ENCODE peak calls at places on chromosomes 7 and 10, in five cellular contexts. G is H9, Q is left ventricle myocardium inferior, V is colonic mucosa, Z is Panc1. K is an unnamed sample.

GRCh38 chr10:49759787-49760551 is 2.2 kb downstream of the OGDHL start:
- DNase-seq in G (peak; percentile 28), Q (no peak), V (no peak), Z (no peak), K (no peak)

GRCh38 chr10:46234431-46235060 is 52.3 kb upstream of the ANTXRL start:
- DNase-seq in G (peak; percentile 21), Q (no peak), V (no peak), Z (no peak), K (no peak)

GRCh38 chr7:34845666-34846361 is 187.8 kb downstream of the NPSR1 start:
- DNase-seq in G (no peak), Q (no peak), V (no peak), Z (no peak), K (no peak)

GRCh38 chr7:127580612-127581011 is 4.8 kb downstream of the GCC1 start:
- DNase-seq in G (no peak), Q (no peak), V (no peak), Z (no peak), K (no peak)

GRCh38 chr10:80506189-80506575 is 31.5 kb upstream of the SH2D4B start:
- DNase-seq in G (no peak), Q (no peak), V (no peak), Z (no peak), K (peak; percentile 86)

GRCh38 chr7:155431711-155432110 is 26.2 kb upstream of the EN2 start:
- DNase-seq in G (no peak), Q (no peak), V (no peak), Z (no peak), K (no peak)

GRCh38 chr7:127667017-127667670 is 15.2 kb downstream of the SND1 start:
- DNase-seq in G (no peak), Q (no peak), V (no peak), Z (peak; percentile 82), K (peak; percentile 31)

GRCh38 chr7:54831644-54832095 is 72.7 kb upstream of the SEC61G start:
- DNase-seq in G (no peak), Q (no peak), V (no peak), Z (no peak), K (peak; percentile 95)

GRCh38 chr10:94129393-94130130 is 135.8 kb downstream of the PLCE1 start:
- DNase-seq in G (no peak), Q (no peak), V (no peak), Z (no peak), K (no peak)

GRCh38 chr7:958221-959200 is 4.0 kb upstream of the ADAP1 start:
- DNase-seq in G (no peak), Q (peak; percentile 6), V (no peak), Z (no peak), K (no peak)

GRCh38 chr10:3451516-3452185 is 279.1 kb upstream of the PITRM1 start:
- DNase-seq in G (no peak), Q (no peak), V (no peak), Z (no peak), K (no peak)

DNA sequence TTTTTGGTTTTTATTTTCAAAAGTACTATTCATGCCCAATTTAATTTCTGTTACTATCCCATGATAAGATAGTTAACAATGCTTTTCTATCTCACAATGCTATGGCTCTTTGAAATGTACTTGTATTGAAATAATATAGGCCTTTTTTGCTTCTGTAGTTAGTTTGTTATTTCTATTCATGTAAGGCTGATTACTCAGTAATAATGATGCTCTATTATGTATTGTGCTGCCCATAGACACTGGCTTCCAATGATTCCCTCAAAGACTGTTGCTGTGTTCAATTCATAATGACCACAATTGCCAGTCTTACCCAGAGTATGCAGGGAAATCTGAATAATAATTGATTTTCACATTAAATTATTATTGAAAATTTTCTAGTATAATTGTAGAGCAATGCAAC is 155.5 kb upstream of the POT1 start:
- DNase-seq in G (no peak), Q (no peak), V (no peak), Z (no peak), K (no peak)
- H3K27ac ChIP-seq in G (no peak overlapping the region), Q (no peak overlapping the region), V (no peak overlapping the region), Z (no peak overlapping the region), K (no peak overlapping the region)

GRCh38 chr10:70996549-70996948 is 108.2 kb upstream of the PCBD1 start:
- DNase-seq in G (no peak), Q (no peak), V (no peak), Z (no peak), K (no peak)
- H3K27ac ChIP-seq in G (no peak overlapping the region), Q (no peak overlapping the region), V (no peak overlapping the region), Z (no peak overlapping the region), K (no peak overlapping the region)

GRCh38 chr7:78081344-78081743 is 282.8 kb downstream of the PHTF2 start:
- DNase-seq in G (no peak), Q (no peak), V (no peak), Z (no peak), K (no peak)
- H3K27ac ChIP-seq in G (no peak overlapping the region), Q (no peak overlapping the region), V (no peak overlapping the region), Z (no peak overlapping the region), K (no peak overlapping the region)

GRCh38 chr7:22666732-22667131 is 60.3 kb upstream of the IL6 start:
- DNase-seq in G (no peak), Q (no peak), V (no peak), Z (no peak), K (no peak)

GRCh38 chr7:22665816-22666375 is 61.1 kb upstream of the IL6 start:
- DNase-seq in G (no peak), Q (no peak), V (no peak), Z (no peak), K (no peak)

GRCh38 chr7:22667562-22668239 is 59.3 kb upstream of the IL6 start:
- DNase-seq in G (peak; percentile 77), Q (no peak), V (no peak), Z (peak; percentile 98), K (peak; percentile 76)

GRCh38 chr7:22668971-22669401 is 58.0 kb upstream of the IL6 start:
- DNase-seq in G (peak; percentile 46), Q (no peak), V (no peak), Z (no peak), K (no peak)

DNA sequence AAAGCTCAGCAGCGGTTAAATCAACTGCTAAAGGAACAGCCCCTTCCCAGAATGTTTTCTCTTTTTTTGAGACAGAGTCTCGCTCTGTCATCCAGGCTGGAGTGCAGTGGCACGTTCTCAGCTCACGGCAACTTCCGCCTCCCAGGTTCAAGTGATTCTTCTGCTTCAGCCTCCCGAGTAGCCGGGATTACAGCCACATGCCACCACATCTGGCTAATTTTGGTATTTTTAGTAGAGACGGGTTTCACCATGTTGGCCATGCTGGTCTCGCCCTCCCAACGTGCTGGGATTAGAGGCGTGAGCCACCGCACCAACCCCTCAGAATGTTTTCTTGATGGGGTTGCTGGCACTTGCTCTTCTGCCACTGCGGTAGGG is 59.8 kb upstream of the IL6 start:
- DNase-seq in G (no peak), Q (no peak), V (no peak), Z (no peak), K (no peak)
- H3K27ac ChIP-seq in G (peak overlapping the region; percentile 95), Q (no peak overlapping the region), V (no peak overlapping the region), Z (no peak overlapping the region), K (peak overlapping the region; percentile 86)

DNA sequence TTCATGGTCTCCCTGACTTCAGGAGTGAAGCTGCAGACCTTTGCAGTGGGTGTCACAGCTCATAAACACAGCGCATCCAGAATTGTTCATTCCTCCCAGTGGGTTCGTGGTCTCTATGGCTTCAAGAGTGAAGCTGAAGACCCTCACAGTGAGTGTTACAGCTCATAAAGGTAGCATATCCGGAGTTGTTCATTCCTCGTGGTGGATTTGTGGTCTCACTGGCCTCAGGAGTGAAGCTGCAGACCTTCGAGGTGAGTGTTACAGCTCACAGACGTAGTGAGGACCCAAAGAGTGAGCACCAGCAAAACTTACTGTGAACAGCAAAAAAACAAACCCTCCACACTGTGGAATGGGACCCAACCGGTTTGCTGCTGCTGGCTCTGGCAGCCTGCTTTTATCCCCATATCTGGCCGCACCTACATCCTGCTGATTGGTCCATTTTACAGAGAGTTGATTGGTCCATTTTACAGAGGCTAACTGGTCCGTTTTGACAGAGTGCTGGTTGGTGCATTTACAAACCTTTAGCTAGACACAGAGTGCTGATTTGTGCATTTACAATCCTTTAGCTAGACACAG is 308.8 kb downstream of the PTPRN2 start:
- DNase-seq in G (peak; percentile 15), Q (no peak), V (no peak), Z (no peak), K (no peak)
- H3K27ac ChIP-seq in G (no peak overlapping the region), Q (no peak overlapping the region), V (no peak overlapping the region), Z (no peak overlapping the region), K (no peak overlapping the region)

GRCh38 chr7:142773937-142774744 is 3.4 kb downstream of the PRSS2 start:
- DNase-seq in G (no peak), Q (no peak), V (no peak), Z (no peak), K (no peak)
- H3K27ac ChIP-seq in G (no peak overlapping the region), Q (no peak overlapping the region), V (no peak overlapping the region), Z (no peak overlapping the region), K (no peak overlapping the region)

GRCh38 chr10:15214237-15214636 is 45.7 kb upstream of the NMT2 start:
- DNase-seq in G (no peak), Q (no peak), V (no peak), Z (no peak), K (no peak)

GRCh38 chr10:15209827-15210509 is 41.5 kb upstream of the NMT2 start:
- DNase-seq in G (peak; percentile 80), Q (peak; percentile 70), V (peak; percentile 90), Z (peak; percentile 48), K (no peak)

GRCh38 chr10:15210521-15210920 is 42.0 kb upstream of the NMT2 start:
- DNase-seq in G (no peak), Q (no peak), V (no peak), Z (no peak), K (no peak)

GRCh38 chr10:15213461-15213861 is 45.0 kb upstream of the NMT2 start:
- DNase-seq in G (no peak), Q (no peak), V (no peak), Z (no peak), K (no peak)

GRCh38 chr10:15211464-15211979 is 43.0 kb upstream of the NMT2 start:
- DNase-seq in G (no peak), Q (no peak), V (no peak), Z (no peak), K (no peak)
- H3K27ac ChIP-seq in G (no peak overlapping the region), Q (no peak overlapping the region), V (no peak overlapping the region), Z (no peak overlapping the region), K (no peak overlapping the region)

DNA sequence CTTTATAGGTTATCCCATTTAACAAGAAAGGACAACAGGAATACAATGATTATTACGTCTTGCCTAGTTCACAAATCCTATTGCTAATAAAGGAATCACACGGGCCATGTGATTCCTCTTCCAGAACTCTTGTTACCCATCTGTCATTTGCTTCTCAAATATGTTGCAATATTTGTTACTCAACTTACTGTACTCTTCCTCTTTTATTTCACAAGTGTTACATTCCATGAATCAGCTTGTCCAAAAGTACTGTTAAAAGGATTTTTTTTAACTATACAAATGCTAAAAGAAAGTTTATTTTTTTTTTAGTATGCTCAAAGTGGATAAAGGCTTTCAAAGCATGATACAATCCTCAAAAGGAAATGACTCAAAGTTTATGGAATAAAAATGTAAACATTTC is 3.9 kb upstream of the CD36 start:
- DNase-seq in G (no peak), Q (no peak), V (no peak), Z (peak; percentile 38), K (peak; percentile 58)
- H3K27ac ChIP-seq in G (no peak overlapping the region), Q (peak overlapping the region; percentile 85), V (no peak overlapping the region), Z (no peak overlapping the region), K (peak overlapping the region; percentile 72)

K was measured in epithelial cell of prostate.